ENCODE peak calls at places on chromosomes 3 and 15, in five cellular contexts. S is NCI-H1092 treated with DMSO at 0.1 percent for 48 hours; J is Peyer's patch; Y is KBM-7; V is stimulated activated CD4-positive, alpha-beta T cell treated with anti-CD3 and anti-CD28 coated beads, TNF-alpha, amount 100 ng/mL, for 4 hours. K is an unnamed sample.

GRCh38 chr3:126878664-126879063 is 104.3 kb upstream of the PLXNA1 start:
- DNase-seq in S (no peak), J (no peak), Y (no peak), V (no peak), K (no peak)

GRCh38 chr3:132254076-132254755 is 63.0 kb upstream of the ACP3 start:
- DNase-seq in S (no peak), J (no peak), Y (no peak), V (no peak), K (no peak)

GRCh38 chr15:82750831-82751181 is 41.1 kb upstream of the AP3B2 start:
- DNase-seq in S (no peak), J (no peak), Y (no peak), V (no peak), K (no peak)

GRCh38 chr3:133775309-133775708 is 29.1 kb downstream of the TF start:
- DNase-seq in S (no peak), J (no peak), Y (no peak), V (no peak), K (no peak)

GRCh38 chr3:142801746-142802145 is 77.9 kb downstream of the TRPC1 start:
- DNase-seq in S (no peak), J (no peak), Y (no peak), V (no peak), K (no peak)

GRCh38 chr3:186772886-186773417 is 10.4 kb upstream of the EIF4A2 start:
- DNase-seq in S (peak), J (peak), Y (no peak), V (peak), K (no peak)

GRCh38 chr3:36597422-36597821 is 166.9 kb downstream of the DCLK3 start:
- DNase-seq in S (no peak), J (no peak), Y (no peak), V (no peak), K (no peak)

GRCh38 chr3:71131893-71132314 is 451.6 kb downstream of the FOXP1 start:
- DNase-seq in S (no peak), J (peak), Y (peak), V (no peak), K (peak)

GRCh38 chr15:35306361-35306981 is 221.4 kb upstream of the NANOGP8 start:
- DNase-seq in S (no peak), J (no peak), Y (no peak), V (no peak), K (peak)

GRCh38 chr15:74319596-74320357 is 47.7 kb downstream of the CYP11A1 start:
- DNase-seq in S (peak), J (no peak), Y (peak), V (no peak), K (peak)

GRCh38 chr3:130242850-130243569 is 102.5 kb upstream of the COL6A5 start:
- DNase-seq in S (peak), J (no peak), Y (peak), V (no peak), K (no peak)

GRCh38 chr15:69513986-69514385 is 61.4 kb downstream of the RPLP1 start:
- DNase-seq in S (no peak), J (no peak), Y (no peak), V (no peak), K (no peak)